ENCODE peak calls at places on chromosomes 7 and 10, in eight cellular contexts. A is sigmoid colon; F is CD8-positive, alpha-beta T cell; C is neural progenitor cell; N is heart right ventricle; G is astrocyte of the spinal cord; Z is lung; D is lower leg skin. I is an unnamed sample.

GRCh38 chr7:102255916-102256315 is 30.8 kb upstream of the SH2B2 start:
- DNase-seq in A (no peak), F (no peak), C (no peak), N (no peak), G (no peak), Z (no peak), D (no peak), I (no peak)

GRCh38 chr10:73814896-73815718 is 3.7 kb upstream of the NDST2 start:
- DNase-seq in A (no peak), F (no peak), C (peak; percentile 40), N (no peak), G (no peak), Z (no peak), D (no peak), I (no peak)

GRCh38 chr7:132980406-132980805 is 101.5 kb downstream of the CHCHD3 start:
- DNase-seq in A (no peak), F (no peak), C (no peak), N (no peak), G (no peak), Z (no peak), D (no peak), I (no peak)

GRCh38 chr10:78902815-78903214 is 166.0 kb upstream of the ZMIZ1 start:
- DNase-seq in A (no peak), F (peak; percentile 35), C (no peak), N (no peak), G (no peak), Z (peak; percentile 7), D (peak; percentile 64), I (no peak)

GRCh38 chr7:29194206-29194593 is 375 bp upstream of the CHN2 start:
- DNase-seq in A (peak; percentile 67), F (no peak), C (peak; percentile 72), N (peak; percentile 25), G (no peak), Z (no peak), D (peak; percentile 85), I (no peak)

GRCh38 chr10:131642966-131643365 is 257.8 kb upstream of the PPP2R2D start:
- DNase-seq in A (no peak), F (peak; percentile 17), C (no peak), N (no peak), G (no peak), Z (no peak), D (peak; percentile 68), I (no peak)

GRCh38 chr10:101166430-101166829 is 35.3 kb downstream of the TLX1 start:
- DNase-seq in A (no peak), F (no peak), C (no peak), N (no peak), G (no peak), Z (no peak), D (no peak), I (no peak)

GRCh38 chr7:46550864-46551263 is 629.8 kb upstream of the IGFBP3 start:
- DNase-seq in A (no peak), F (no peak), C (no peak), N (no peak), G (no peak), Z (no peak), D (no peak), I (no peak)

DNA sequence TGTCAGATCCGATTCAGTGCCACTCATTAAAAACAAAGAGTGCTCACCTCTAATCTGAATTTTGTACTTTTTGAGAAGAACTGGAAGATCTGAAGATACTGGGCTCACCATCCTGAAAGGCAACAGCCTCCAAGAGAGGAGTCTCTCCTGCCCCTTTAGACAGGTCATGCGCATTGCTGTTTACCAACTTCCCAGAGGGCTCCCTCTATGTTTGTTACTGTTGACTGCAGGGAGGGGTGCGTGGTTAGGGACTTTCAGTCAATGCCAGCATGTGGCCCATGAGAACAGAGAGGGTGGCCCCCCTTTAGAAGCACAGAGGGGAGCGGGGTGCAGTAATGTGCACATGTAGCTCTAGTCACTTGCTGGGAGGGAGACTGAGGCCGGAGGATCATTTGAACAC is 33.1 kb upstream of the CABCOCO1 start:
- DNase-seq in A (no peak), F (no peak), C (no peak), N (no peak), G (no peak), Z (no peak), D (no peak), I (no peak)
- TF ChIP-seq CTCF in A (no peak), F (no peak), C (no peak), N (no peak), G (no peak), Z (no peak), D (no peak), I (no peak)

GRCh38 chr7:21251166-21251806 is 176.6 kb upstream of the SP4 start:
- DNase-seq in A (no peak), F (no peak), C (peak; percentile 7), N (no peak), G (no peak), Z (no peak), D (no peak), I (no peak)

GRCh38 chr7:21256310-21256877 is 171.5 kb upstream of the SP4 start:
- DNase-seq in A (no peak), F (no peak), C (peak; percentile 39), N (no peak), G (peak; percentile 57), Z (no peak), D (no peak), I (peak; percentile 56)

DNA sequence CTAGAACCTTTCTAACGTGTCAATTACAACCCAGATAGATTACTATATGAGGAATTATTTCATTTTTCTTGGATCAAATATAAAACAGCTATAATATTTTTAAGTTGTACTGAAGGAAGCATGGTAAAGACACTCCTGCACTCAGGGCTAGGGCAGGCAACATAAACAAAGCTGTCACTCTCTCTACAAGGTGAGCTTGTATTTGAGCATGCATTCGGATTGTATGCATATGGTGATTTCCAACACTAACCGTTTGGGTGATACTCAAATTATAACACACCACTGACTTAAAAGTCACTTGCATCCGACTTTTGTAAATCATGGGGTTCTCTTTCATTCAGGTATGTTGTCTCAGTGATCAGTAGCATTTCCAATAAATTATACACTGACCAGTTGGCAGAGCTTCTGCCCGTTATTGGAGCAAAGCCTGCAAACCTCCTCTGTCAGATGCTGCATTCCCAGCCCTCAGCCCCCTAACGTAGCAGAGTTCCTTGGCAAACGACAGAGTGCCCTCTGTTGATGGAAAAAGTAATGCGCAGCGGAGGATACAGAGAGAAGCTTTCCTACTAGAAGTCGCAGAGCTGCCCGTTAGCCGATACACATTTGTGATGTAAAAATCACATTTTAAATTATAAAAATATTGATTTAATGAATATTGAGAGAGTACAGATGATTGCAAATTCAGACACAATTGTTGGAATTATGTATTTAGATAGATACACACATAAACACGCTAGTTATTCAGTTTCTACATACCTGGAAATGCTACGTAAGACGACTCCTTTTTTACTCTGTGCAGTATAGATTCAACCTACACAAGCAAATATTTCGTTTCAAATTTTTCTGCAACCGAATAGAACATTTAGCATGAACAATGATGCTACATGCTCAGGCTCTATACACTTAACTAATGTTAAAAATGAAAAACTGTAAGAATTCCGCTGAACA is 173.9 kb upstream of the SP4 start:
- DNase-seq in A (no peak), F (peak; percentile 50), C (peak; percentile 91), N (no peak), G (peak; percentile 54), Z (peak; percentile 31), D (no peak), I (peak; percentile 27)
- H3K4me3 ChIP-seq in A (no peak overlapping the region), F (no peak overlapping the region), C (peak overlapping the region; percentile 39), N (no peak overlapping the region), G (no peak overlapping the region), Z (no peak overlapping the region), D (no peak overlapping the region), I (no peak overlapping the region)

GRCh38 chr7:157586426-157586955 is 249.7 kb downstream of the DNAJB6 start:
- DNase-seq in A (no peak), F (no peak), C (no peak), N (no peak), G (no peak), Z (no peak), D (no peak), I (no peak)

GRCh38 chr7:157587051-157587450 is 250.2 kb downstream of the DNAJB6 start:
- DNase-seq in A (peak; percentile 27), F (no peak), C (no peak), N (no peak), G (no peak), Z (no peak), D (no peak), I (no peak)

GRCh38 chr7:157588271-157588589 is 251.4 kb downstream of the DNAJB6 start:
- DNase-seq in A (peak; percentile 34), F (no peak), C (no peak), N (no peak), G (no peak), Z (no peak), D (no peak), I (no peak)

GRCh38 chr7:157589680-157590079 is 252.9 kb downstream of the DNAJB6 start:
- DNase-seq in A (peak; percentile 33), F (no peak), C (no peak), N (no peak), G (no peak), Z (no peak), D (no peak), I (no peak)

GRCh38 chr7:157587487-157588270 is 250.9 kb downstream of the DNAJB6 start:
- DNase-seq in A (peak; percentile 40), F (no peak), C (no peak), N (no peak), G (no peak), Z (no peak), D (no peak), I (no peak)
- TF ChIP-seq CTCF in A (no peak), F (no peak), C (no peak), N (no peak), G (no peak), Z (no peak), D (no peak), I (no peak)

GRCh38 chr10:86365346-86366032 is 1.1 kb downstream of the GRID1 start:
- DNase-seq in A (peak; percentile 58), F (no peak), C (peak; percentile 20), N (no peak), G (no peak), Z (no peak), D (peak; percentile 83), I (no peak)

GRCh38 chr10:86364551-86365345 is 1.8 kb downstream of the GRID1 start:
- DNase-seq in A (peak; percentile 61), F (no peak), C (peak; percentile 82), N (no peak), G (no peak), Z (no peak), D (peak; percentile 80), I (no peak)

GRCh38 chr10:86362566-86363183 is 3.9 kb downstream of the GRID1 start:
- DNase-seq in A (peak; percentile 54), F (no peak), C (no peak), N (no peak), G (no peak), Z (no peak), D (peak; percentile 76), I (no peak)

GRCh38 chr10:86363184-86363832 is 3.3 kb downstream of the GRID1 start:
- DNase-seq in A (peak; percentile 62), F (no peak), C (peak; percentile 88), N (peak; percentile 54), G (no peak), Z (no peak), D (peak; percentile 85), I (no peak)

DNA sequence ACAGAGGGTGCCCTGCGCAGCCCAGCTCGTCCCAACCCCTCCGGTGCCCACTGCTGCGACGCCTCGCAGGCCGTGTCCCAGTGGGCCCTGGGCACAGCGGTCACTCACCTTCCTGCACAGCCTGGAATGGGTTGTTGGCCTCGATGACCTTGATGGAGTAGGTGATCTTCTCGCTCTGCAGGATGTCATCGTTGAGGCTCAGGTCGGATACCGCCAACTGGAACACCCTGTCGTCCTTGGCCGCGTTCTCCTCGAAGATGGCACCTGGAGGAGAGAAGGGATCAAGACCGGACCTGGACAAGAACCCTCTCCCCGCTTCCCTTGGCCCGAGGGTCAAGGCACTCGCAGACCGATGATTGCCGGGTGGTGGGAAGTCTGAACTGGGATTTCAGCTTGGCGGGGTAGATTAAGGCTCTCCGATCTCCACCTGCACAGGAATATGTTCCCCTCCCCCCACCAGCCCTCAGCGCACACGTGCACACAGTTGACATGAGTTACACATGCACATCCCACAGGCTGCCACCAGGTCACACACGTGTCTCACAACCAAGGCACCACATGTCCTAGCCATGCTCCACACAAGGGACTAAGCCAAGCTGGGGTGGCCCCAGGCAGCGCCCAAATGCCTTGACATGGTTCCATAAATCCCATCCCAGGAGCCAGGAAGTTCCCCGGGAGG is 2.6 kb downstream of the GRID1 start:
- DNase-seq in A (peak; percentile 57), F (no peak), C (no peak), N (no peak), G (no peak), Z (no peak), D (peak; percentile 83), I (no peak)
- H3K4me3 ChIP-seq in A (peak overlapping the region; percentile 35), F (no peak overlapping the region), C (peak overlapping the region; percentile 48), N (no peak overlapping the region), G (no peak overlapping the region), Z (no peak overlapping the region), D (no peak overlapping the region), I (no peak overlapping the region)